ENCODE peak calls at places on chromosomes 13 and 19, in seven cellular contexts. G is brain microvascular endothelial cell, E is coronary artery, M is sigmoid colon, F is psoas muscle, H is uterus, X is epithelial cell of esophagus. I is an unnamed sample.
A peak's percentile ranks its signal among the peaks of the same experiment; 100 is the strongest.

GRCh38 chr13:74258951-74259350 is 124.7 kb upstream of the KLF12 start:
- DNase-seq in G (no peak), E (no peak), M (no peak), F (no peak), H (no peak), X (no peak), I (no peak)

GRCh38 chr13:68692049-68692448 is 1415.6 kb upstream of the ATXN8OS start:
- DNase-seq in G (no peak), E (no peak), M (no peak), F (no peak), H (no peak), X (no peak), I (no peak)

GRCh38 chr19:51127755-51128154 is 3.0 kb downstream of the SIGLEC9 start:
- DNase-seq in G (peak; percentile 76), E (no peak), M (peak; percentile 79), F (no peak), H (no peak), X (no peak), I (peak; percentile 65)

GRCh38 chr19:8302357-8302691 is 5.8 kb downstream of the CD320 start:
- DNase-seq in G (no peak), E (no peak), M (peak; percentile 65), F (peak; percentile 50), H (peak; percentile 11), X (no peak), I (no peak)

GRCh38 chr19:18791315-18791678 is 192 bp upstream of the COMP start:
- DNase-seq in G (no peak), E (no peak), M (no peak), F (no peak), H (no peak), X (no peak), I (no peak)

GRCh38 chr19:30742981-30743380 is 370.8 kb downstream of the ZNF536 start:
- DNase-seq in G (no peak), E (peak; percentile 57), M (no peak), F (no peak), H (no peak), X (no peak), I (no peak)

GRCh38 chr13:23268441-23268840 is 87.7 kb downstream of the SGCG start:
- DNase-seq in G (no peak), E (no peak), M (no peak), F (no peak), H (no peak), X (no peak), I (no peak)

GRCh38 chr19:17255150-17255621 is 9.4 kb downstream of the USHBP1 start:
- DNase-seq in G (no peak), E (no peak), M (no peak), F (no peak), H (no peak), X (peak; percentile 61), I (no peak)

GRCh38 chr13:46831588-46832194 is 34.7 kb upstream of the ESD start:
- DNase-seq in G (peak; percentile 46), E (no peak), M (no peak), F (no peak), H (peak; percentile 36), X (peak; percentile 64), I (peak; percentile 70)

GRCh38 chr19:16584825-16585801 is 12.9 kb upstream of the SLC35E1 start:
- DNase-seq in G (no peak), E (no peak), M (no peak), F (no peak), H (no peak), X (no peak), I (no peak)

GRCh38 chr13:40518481-40518882 is 148.0 kb downstream of the FOXO1 start:
- DNase-seq in G (no peak), E (no peak), M (no peak), F (no peak), H (no peak), X (peak; percentile 61), I (no peak)

GRCh38 chr19:40688294-40688693 is 2.2 kb downstream of the NUMBL start:
- DNase-seq in G (no peak), E (no peak), M (no peak), F (no peak), H (no peak), X (no peak), I (peak; percentile 10)

GRCh38 chr13:22196777-22197176 is 525.9 kb downstream of the FGF9 start:
- DNase-seq in G (no peak), E (no peak), M (no peak), F (no peak), H (no peak), X (no peak), I (no peak)
- TF ChIP-seq CTCF in G (no peak), E (no peak), M (no peak), F (no peak), H (no peak), X (no peak), I (no peak)

DNA sequence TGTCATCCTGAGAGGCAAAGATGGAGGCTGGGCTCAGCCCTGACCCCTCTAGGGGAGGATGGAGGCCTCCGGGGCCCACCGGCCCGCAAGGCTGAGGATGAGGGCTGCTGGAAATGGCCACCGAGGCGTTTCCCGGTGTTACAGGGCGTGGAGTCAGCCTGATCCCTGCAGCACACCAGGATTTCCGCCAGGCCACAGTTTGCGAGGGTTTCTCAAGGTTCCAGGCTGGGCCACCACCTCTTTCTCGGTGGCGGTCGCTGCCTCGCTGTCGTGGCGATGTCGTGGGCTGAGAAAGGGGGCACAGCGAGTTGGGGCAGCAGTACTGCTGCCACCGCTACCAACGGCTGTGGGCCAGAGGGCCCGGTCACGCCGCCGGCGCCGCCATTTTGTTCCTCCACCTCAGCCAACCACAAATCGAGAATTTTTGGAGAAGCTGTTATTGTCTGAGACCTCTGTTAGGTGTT is at the start of gene CSNK1A1L:
- DNase-seq in G (no peak), E (no peak), M (no peak), F (no peak), H (no peak), X (no peak), I (no peak)
- H3K4me3 ChIP-seq in G (no peak within 1 kb of the TSS), E (no peak within 1 kb of the TSS), M (no peak within 1 kb of the TSS), F (no peak within 1 kb of the TSS), H (no peak within 1 kb of the TSS), X (no peak within 1 kb of the TSS), I (no peak within 1 kb of the TSS)

GRCh38 chr13:100197591-100198365 is 108.9 kb downstream of the PCCA start:
- DNase-seq in G (no peak), E (no peak), M (no peak), F (no peak), H (no peak), X (peak; percentile 15), I (peak; percentile 19)

GRCh38 chr13:100197116-100197515 is 108.2 kb downstream of the PCCA start:
- DNase-seq in G (no peak), E (no peak), M (no peak), F (no peak), H (no peak), X (no peak), I (no peak)

GRCh38 chr13:100196380-100196779 is 107.5 kb downstream of the PCCA start:
- DNase-seq in G (no peak), E (no peak), M (no peak), F (no peak), H (no peak), X (no peak), I (no peak)

DNA sequence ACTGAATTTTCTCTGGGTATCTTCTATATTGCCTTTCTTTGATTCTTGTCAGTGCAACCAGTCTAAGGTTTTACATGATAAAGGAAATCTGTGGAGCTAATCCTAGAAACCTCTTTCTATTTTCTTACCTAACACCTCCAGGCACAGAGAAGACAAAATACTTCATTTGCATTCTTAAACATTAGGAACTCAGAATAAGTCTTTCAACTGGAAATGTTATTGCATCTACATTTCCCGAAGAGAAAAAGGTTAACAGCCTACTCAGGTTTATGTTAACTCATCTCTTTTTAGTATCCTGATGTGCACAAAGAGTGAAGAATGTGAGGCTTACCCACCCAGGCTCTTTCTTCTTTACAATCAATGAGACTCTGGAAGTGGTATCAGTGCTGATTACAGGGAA is 106.7 kb downstream of the PCCA start:
- DNase-seq in G (no peak), E (no peak), M (no peak), F (no peak), H (no peak), X (no peak), I (no peak)
- TF ChIP-seq CTCF in G (no peak), E (no peak), M (no peak), F (no peak), H (no peak), X (no peak), I (no peak)

GRCh38 chr19:32674153-32674958 is 624 bp downstream of the ANKRD27 start:
- DNase-seq in G (no peak), E (no peak), M (no peak), F (no peak), H (no peak), X (no peak), I (no peak)

GRCh38 chr19:32674959-32675719 is at the start of gene ANKRD27:
- DNase-seq in G (peak; percentile 96), E (peak; percentile 99), M (peak; percentile 99), F (peak; percentile 99), H (peak; percentile 97), X (peak; percentile 99), I (peak; percentile 98)

GRCh38 chr19:32675720-32676185 is at the start of gene RGS9BP:
- DNase-seq in G (peak; percentile 39), E (peak; percentile 86), M (peak; percentile 94), F (peak; percentile 89), H (peak; percentile 77), X (peak; percentile 69), I (peak; percentile 78)

GRCh38 chr19:32671883-32672282 is 3.1 kb downstream of the ANKRD27 start:
- DNase-seq in G (no peak), E (no peak), M (no peak), F (no peak), H (no peak), X (no peak), I (peak; percentile 60)

DNA sequence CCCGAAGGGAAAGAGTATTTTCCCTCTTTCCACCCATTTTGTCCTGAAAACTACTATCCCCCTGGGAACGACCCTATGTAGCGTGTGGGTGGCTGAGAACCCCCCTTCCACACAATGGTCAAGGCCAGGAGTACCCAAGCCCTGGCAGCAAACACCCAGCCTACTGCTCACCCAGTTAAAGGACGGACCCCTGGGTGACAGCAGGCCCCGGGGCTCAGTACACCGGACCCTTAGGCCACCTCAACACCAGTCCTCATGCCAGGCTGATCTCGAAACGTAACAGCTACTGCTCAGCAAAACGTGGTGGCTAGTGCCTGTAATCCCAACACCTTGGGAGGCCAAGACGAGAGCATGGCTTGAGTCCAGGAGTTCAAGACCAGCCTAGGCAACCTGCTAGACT is 1.4 kb downstream of the ANKRD27 start:
- DNase-seq in G (no peak), E (no peak), M (no peak), F (no peak), H (no peak), X (no peak), I (no peak)
- H3K4me3 ChIP-seq in G (no peak overlapping the region), E (peak overlapping the region; percentile 100), M (no peak overlapping the region), F (peak overlapping the region; percentile 99), H (no peak overlapping the region), X (peak overlapping the region; percentile 77), I (peak overlapping the region; percentile 93)

GRCh38 chr13:88978607-88979006 is 1307.4 kb downstream of the SLITRK5 start:
- DNase-seq in G (no peak), E (no peak), M (no peak), F (no peak), H (no peak), X (no peak), I (no peak)

GRCh38 chr13:88979465-88980180 is 1308.5 kb downstream of the SLITRK5 start:
- DNase-seq in G (no peak), E (no peak), M (no peak), F (no peak), H (no peak), X (peak; percentile 63), I (no peak)
- TF ChIP-seq CTCF in G (peak; percentile 34), E (no peak), M (no peak), F (no peak), H (no peak), X (peak; percentile 68), I (no peak)

I was measured in fibroblast of villous mesenchyme.